ENCODE peak calls at places on chromosomes 16 and 17, in four cellular contexts. W, O, Y and K are unnamed samples.

GRCh38 chr16:50238868-50239301 is 27.5 kb upstream of the ADCY7 start:
- DNase-seq in W (no peak), O (no peak), Y (peak; percentile 27), K (no peak)

GRCh38 chr16:1413684-1414531 is 596 bp downstream of the UNKL start:
- DNase-seq in W (peak; percentile 45), O (peak; percentile 79), Y (peak; percentile 40), K (peak; percentile 49)

GRCh38 chr17:8311131-8311790 is 1.2 kb downstream of the ARHGEF15 start:
- DNase-seq in W (no peak), O (no peak), Y (no peak), K (no peak)

GRCh38 chr17:66123163-66123562 is 68.8 kb downstream of the CEP112 start:
- DNase-seq in W (no peak), O (no peak), Y (no peak), K (peak; percentile 10)

GRCh38 chr17:33521784-33522183 is 228.7 kb upstream of the ASIC2 start:
- DNase-seq in W (no peak), O (peak; percentile 38), Y (peak; percentile 3), K (no peak)

GRCh38 chr16:57859331-57859730 is 57.0 kb upstream of the KIFC3 start:
- DNase-seq in W (no peak), O (no peak), Y (peak; percentile 34), K (peak; percentile 65)

GRCh38 chr17:10217916-10218315 is 19.5 kb upstream of the GAS7 start:
- DNase-seq in W (no peak), O (no peak), Y (no peak), K (peak; percentile 57)

GRCh38 chr17:2796164-2797140 is at the start of gene RAP1GAP2:
- DNase-seq in W (peak; percentile 94), O (no peak), Y (no peak), K (no peak)

GRCh38 chr17:53668854-53669253 is 153.9 kb upstream of the KIF2B start:
- DNase-seq in W (no peak), O (no peak), Y (no peak), K (no peak)

GRCh38 chr17:74797824-74798223 is 21.7 kb upstream of the NAT9 start:
- DNase-seq in W (no peak), O (no peak), Y (no peak), K (no peak)

GRCh38 chr17:45332505-45332904 is 15.7 kb upstream of the MAP3K14 start:
- DNase-seq in W (no peak), O (no peak), Y (no peak), K (no peak)

GRCh38 chr17:29596811-29597210 is 3.9 kb downstream of the ANKRD13B start:
- DNase-seq in W (no peak), O (peak; percentile 31), Y (no peak), K (no peak)

GRCh38 chr17:62900096-62900495 is 65.9 kb upstream of the TANC2 start:
- DNase-seq in W (no peak), O (no peak), Y (no peak), K (no peak)

GRCh38 chr17:8921147-8921546 is 44.4 kb downstream of the PIK3R5 start:
- DNase-seq in W (no peak), O (no peak), Y (no peak), K (no peak)

GRCh38 chr17:19508327-19508867 is 25.3 kb upstream of the SLC47A1 start:
- DNase-seq in W (no peak), O (peak; percentile 46), Y (no peak), K (no peak)

GRCh38 chr17:51995797-51996403 is 162.6 kb downstream of the CA10 start:
- DNase-seq in W (no peak), O (no peak), Y (no peak), K (no peak)

GRCh38 chr17:27756467-27757371 is 43.6 kb downstream of the NOS2 start:
- DNase-seq in W (peak; percentile 8), O (peak; percentile 80), Y (peak; percentile 28), K (peak; percentile 62)

GRCh38 chr17:7882629-7883028 is 6.0 kb upstream of the CHD3 start:
- DNase-seq in W (no peak), O (no peak), Y (no peak), K (no peak)

GRCh38 chr17:38451840-38452529 is 23.7 kb downstream of the ARHGAP23 start:
- DNase-seq in W (peak; percentile 41), O (peak; percentile 45), Y (no peak), K (peak; percentile 90)

GRCh38 chr17:44324092-44324570 is 492 bp downstream of the SLC25A39 start:
- DNase-seq in W (no peak), O (no peak), Y (no peak), K (no peak)

GRCh38 chr16:85424260-85425060 is 188.7 kb upstream of the GSE1 start:
- DNase-seq in W (no peak), O (peak; percentile 36), Y (no peak), K (no peak)

GRCh38 chr17:10875984-10876555 is 38.2 kb upstream of the PIRT start:
- DNase-seq in W (no peak), O (peak; percentile 78), Y (no peak), K (peak; percentile 26)

GRCh38 chr17:3843935-3844516 is 2.0 kb downstream of the NCBP3 start:
- DNase-seq in W (peak; percentile 24), O (peak; percentile 65), Y (no peak), K (peak; percentile 46)

GRCh38 chr17:66185842-66186241 is 6.1 kb downstream of the CEP112 start:
- DNase-seq in W (no peak), O (no peak), Y (no peak), K (no peak)

GRCh38 chr17:75077072-75077489 is 10.7 kb upstream of the SLC16A5 start:
- DNase-seq in W (no peak), O (no peak), Y (no peak), K (no peak)

GRCh38 chr17:15957608-15958307 is 12.8 kb downstream of the ADORA2B start:
- DNase-seq in W (no peak), O (no peak), Y (no peak), K (no peak)

GRCh38 chr17:42027961-42028790 is 8.3 kb downstream of the NKIRAS2 start:
- DNase-seq in W (no peak), O (peak; percentile 46), Y (no peak), K (peak; percentile 36)

GRCh38 chr17:36645358-36645757 is 44.0 kb downstream of the MRM1 start:
- DNase-seq in W (no peak), O (no peak), Y (no peak), K (no peak)

GRCh38 chr16:1293921-1294656 is 15.3 kb upstream of the UBE2I start:
- DNase-seq in W (no peak), O (no peak), Y (no peak), K (no peak)

GRCh38 chr17:80453980-80454556 is 22.3 kb downstream of the NPTX1 start:
- DNase-seq in W (no peak), O (no peak), Y (no peak), K (no peak)

GRCh38 chr17:77783991-77784820 is 174.3 kb upstream of the TNRC6C start:
- DNase-seq in W (no peak), O (no peak), Y (no peak), K (no peak)

GRCh38 chr17:45261577-45262515 is at the start of gene SPATA32:
- DNase-seq in W (no peak), O (peak; percentile 67), Y (no peak), K (no peak)

GRCh38 chr17:12667299-12667958 is 1.7 kb downstream of the MYOCD start:
- DNase-seq in W (no peak), O (no peak), Y (no peak), K (peak; percentile 76)

GRCh38 chr16:84013787-84014569 is 28.6 kb downstream of the SLC38A8 start:
- DNase-seq in W (peak; percentile 9), O (peak; percentile 72), Y (peak; percentile 35), K (peak; percentile 61)

GRCh38 chr17:1647802-1648581 is 1.7 kb downstream of the RILP start:
- DNase-seq in W (no peak), O (peak; percentile 59), Y (no peak), K (peak; percentile 42)